ENCODE peak calls at places on chromosomes 11 and 22, in four cellular contexts. One of them, this sample, is unnamed.
A peak's percentile ranks its signal among the peaks of the same experiment; 100 is the strongest.

GRCh38 chr11:71066311-71066710 is 186.1 kb downstream of the SHANK2 start:
- DNase-seq in K562: no peak
- DNase-seq in spleen: no peak
- DNase-seq in ascending aorta: no peak
- DNase-seq in this sample: no peak

GRCh38 chr11:99371257-99371656 is 350.5 kb downstream of the CNTN5 start:
- DNase-seq in K562: no peak
- DNase-seq in spleen: no peak
- DNase-seq in ascending aorta: no peak
- DNase-seq in this sample: no peak

GRCh38 chr11:120337896-120338840 is 2.0 kb downstream of the ARHGEF12 start:
- DNase-seq in K562: no peak
- DNase-seq in spleen: no peak
- DNase-seq in ascending aorta: no peak
- DNase-seq in this sample: no peak

GRCh38 chr11:17564687-17565042 is 17.6 kb downstream of the OTOG start:
- DNase-seq in ascending aorta: no peak
- DNase-seq in spleen: no peak
- DNase-seq in K562: peak; percentile 54
- DNase-seq in this sample: no peak

GRCh38 chr22:46008291-46008690 is 31.3 kb upstream of the WNT7B start:
- DNase-seq in ascending aorta: no peak
- DNase-seq in spleen: no peak
- DNase-seq in K562: no peak
- DNase-seq in this sample: peak; percentile 73

GRCh38 chr11:121291896-121292502 is 572 bp upstream of the SC5D start:
- DNase-seq in ascending aorta: no peak
- DNase-seq in spleen: no peak
- DNase-seq in K562: no peak
- DNase-seq in this sample: no peak

GRCh38 chr22:48636746-48637145 is 1190.9 kb downstream of the BRD1 start:
- DNase-seq in ascending aorta: no peak
- DNase-seq in K562: no peak
- DNase-seq in spleen: no peak
- DNase-seq in this sample: no peak

GRCh38 chr11:124600924-124601323 is 10.3 kb upstream of the PANX3 start:
- DNase-seq in spleen: no peak
- DNase-seq in K562: no peak
- DNase-seq in ascending aorta: no peak
- DNase-seq in this sample: no peak

GRCh38 chr11:418343-419247 is 3.8 kb upstream of the SIGIRR start:
- DNase-seq in spleen: peak; percentile 76
- DNase-seq in K562: no peak
- DNase-seq in ascending aorta: no peak
- DNase-seq in this sample: no peak

GRCh38 chr11:45212566-45213315 is 66.3 kb downstream of the PRDM11 start:
- DNase-seq in ascending aorta: no peak
- DNase-seq in K562: peak; percentile 69
- DNase-seq in spleen: no peak
- DNase-seq in this sample: no peak

GRCh38 chr11:60925685-60926267 is 1.5 kb downstream of the TMEM132A start:
- DNase-seq in K562: no peak
- DNase-seq in ascending aorta: no peak
- DNase-seq in spleen: peak; percentile 70
- DNase-seq in this sample: no peak

GRCh38 chr22:30424471-30425326 is 869 bp upstream of the MTFP1 start:
- DNase-seq in K562: no peak
- DNase-seq in spleen: no peak
- DNase-seq in ascending aorta: no peak
- DNase-seq in this sample: peak; percentile 60

GRCh38 chr11:1160231-1161101 is 2.7 kb downstream of the MUC5AC start:
- DNase-seq in K562: no peak
- DNase-seq in spleen: peak; percentile 68
- DNase-seq in ascending aorta: no peak
- DNase-seq in this sample: peak; percentile 66

GRCh38 chr22:17307566-17307965 is 61.7 kb upstream of the CECR2 start:
- DNase-seq in spleen: no peak
- DNase-seq in K562: no peak
- DNase-seq in ascending aorta: no peak
- DNase-seq in this sample: no peak

GRCh38 chr11:20119315-20119714 is 41.0 kb downstream of the DBX1 start:
- DNase-seq in ascending aorta: no peak
- DNase-seq in spleen: no peak
- DNase-seq in K562: peak; percentile 14
- DNase-seq in this sample: no peak

GRCh38 chr11:86196291-86196690 is 48.3 kb upstream of the EED start:
- DNase-seq in spleen: no peak
- DNase-seq in ascending aorta: no peak
- DNase-seq in K562: no peak
- DNase-seq in this sample: no peak

GRCh38 chr11:18294862-18295261 is 27.1 kb downstream of the HPS5 start:
- DNase-seq in spleen: no peak
- DNase-seq in ascending aorta: no peak
- DNase-seq in K562: no peak
- DNase-seq in this sample: no peak

GRCh38 chr11:33064033-33064825 is 24.9 kb downstream of the TCP11L1 start:
- DNase-seq in ascending aorta: no peak
- DNase-seq in spleen: no peak
- DNase-seq in K562: no peak
- DNase-seq in this sample: no peak

GRCh38 chr11:44575288-44575672 is 9.8 kb downstream of the CD82 start:
- DNase-seq in K562: no peak
- DNase-seq in ascending aorta: no peak
- DNase-seq in spleen: peak; percentile 51
- DNase-seq in this sample: peak; percentile 45

GRCh38 chr11:104609766-104610165 is 288.5 kb downstream of the CASP12 start:
- DNase-seq in ascending aorta: no peak
- DNase-seq in K562: no peak
- DNase-seq in spleen: no peak
- DNase-seq in this sample: no peak

GRCh38 chr11:104614117-104614716 is 284.0 kb downstream of the CASP12 start:
- DNase-seq in K562: no peak
- DNase-seq in spleen: no peak
- DNase-seq in ascending aorta: no peak
- DNase-seq in this sample: no peak

GRCh38 chr11:104610597-104610996 is 287.7 kb downstream of the CASP12 start:
- DNase-seq in ascending aorta: no peak
- DNase-seq in K562: no peak
- DNase-seq in spleen: no peak
- DNase-seq in this sample: no peak

DNA sequence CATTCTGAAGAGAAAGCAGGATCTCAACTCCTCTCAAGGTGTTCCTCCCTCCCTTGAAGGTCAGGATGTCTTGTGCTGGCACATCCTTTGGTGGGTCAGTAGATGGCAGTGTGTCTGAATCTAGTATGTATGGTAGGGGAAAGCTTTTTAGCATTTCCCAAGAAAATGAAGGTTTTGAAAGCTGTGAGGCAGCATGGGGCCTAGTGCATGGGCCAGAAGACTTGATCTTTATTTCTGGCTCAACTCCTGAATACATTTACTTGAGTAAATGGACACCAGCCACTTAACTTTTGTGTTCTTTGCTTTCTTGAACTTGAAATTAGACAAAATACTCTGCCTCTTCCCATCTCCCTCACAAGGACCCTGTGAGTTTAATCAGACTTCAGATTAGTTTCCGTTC is 289.0 kb downstream of the CASP12 start:
- DNase-seq in K562: no peak
- DNase-seq in ascending aorta: no peak
- DNase-seq in spleen: no peak
- DNase-seq in this sample: no peak
- H3K27ac ChIP-seq in K562: no peak overlapping the region
- H3K27ac ChIP-seq in ascending aorta: peak overlapping the region; percentile 12
- H3K27ac ChIP-seq in spleen: no peak overlapping the region
- H3K27ac ChIP-seq in this sample: no peak overlapping the region

GRCh38 chr11:93477684-93478234 is 65.4 kb downstream of the SMCO4 start:
- DNase-seq in K562: no peak
- DNase-seq in ascending aorta: no peak
- DNase-seq in spleen: no peak
- DNase-seq in this sample: no peak
- H3K27ac ChIP-seq in K562: no peak overlapping the region
- H3K27ac ChIP-seq in ascending aorta: no peak overlapping the region
- H3K27ac ChIP-seq in spleen: no peak overlapping the region
- H3K27ac ChIP-seq in this sample: no peak overlapping the region

GRCh38 chr11:111775024-111775710 is 9.0 kb upstream of the PPP2R1B start:
- DNase-seq in ascending aorta: peak; percentile 84
- DNase-seq in K562: no peak
- DNase-seq in spleen: no peak
- DNase-seq in this sample: no peak
- H3K27ac ChIP-seq in ascending aorta: peak overlapping the region; percentile 80
- H3K27ac ChIP-seq in K562: no peak overlapping the region
- H3K27ac ChIP-seq in spleen: no peak overlapping the region
- H3K27ac ChIP-seq in this sample: peak overlapping the region; percentile 60

DNA sequence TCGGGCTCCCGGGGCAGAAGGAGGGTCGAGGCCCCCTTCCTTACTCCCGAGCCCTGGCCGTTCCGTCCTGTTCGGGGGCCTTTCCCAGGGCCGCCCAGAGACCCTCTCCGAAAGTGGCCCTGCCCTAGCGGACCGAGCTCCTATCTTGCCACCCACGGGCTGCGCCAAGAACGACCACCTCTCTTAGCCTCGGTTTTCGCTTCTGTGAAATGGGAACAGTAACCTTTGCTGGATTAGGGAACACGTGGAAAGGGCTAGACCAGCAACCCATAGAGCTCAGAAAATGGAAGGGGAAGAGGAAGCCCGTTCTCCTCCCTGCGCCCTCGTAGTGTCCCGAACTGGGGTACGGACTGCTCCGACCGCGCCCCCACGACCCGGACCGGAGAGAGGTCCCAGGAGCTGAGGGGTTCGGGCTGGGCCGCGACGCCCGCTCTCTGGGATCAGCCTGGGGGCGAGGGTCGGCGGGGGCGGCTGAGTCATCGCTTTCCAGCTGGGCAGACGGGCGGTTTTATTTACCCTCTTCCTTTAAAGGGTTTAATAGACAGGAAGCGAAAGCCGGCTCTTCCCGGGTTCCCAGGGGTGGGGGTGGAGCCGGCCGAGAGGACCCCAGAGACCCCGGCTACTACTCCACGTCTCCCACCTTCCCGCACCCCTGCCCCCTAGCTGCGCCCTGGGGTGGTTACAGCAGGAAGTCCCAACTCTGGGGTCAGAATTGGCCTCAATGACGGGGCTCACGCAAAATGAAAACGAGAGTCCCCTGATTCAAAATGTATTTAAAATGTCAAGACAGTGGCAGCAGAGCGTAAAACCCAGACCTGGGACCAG is 872 bp upstream of the PHLDA2 start:
- DNase-seq in K562: peak; percentile 74
- DNase-seq in ascending aorta: no peak
- DNase-seq in spleen: peak; percentile 82
- DNase-seq in this sample: peak; percentile 83
- H3K27ac ChIP-seq in K562: peak overlapping the region; percentile 73
- H3K27ac ChIP-seq in ascending aorta: peak overlapping the region; percentile 76
- H3K27ac ChIP-seq in spleen: no peak overlapping the region
- H3K27ac ChIP-seq in this sample: no peak overlapping the region

DNA sequence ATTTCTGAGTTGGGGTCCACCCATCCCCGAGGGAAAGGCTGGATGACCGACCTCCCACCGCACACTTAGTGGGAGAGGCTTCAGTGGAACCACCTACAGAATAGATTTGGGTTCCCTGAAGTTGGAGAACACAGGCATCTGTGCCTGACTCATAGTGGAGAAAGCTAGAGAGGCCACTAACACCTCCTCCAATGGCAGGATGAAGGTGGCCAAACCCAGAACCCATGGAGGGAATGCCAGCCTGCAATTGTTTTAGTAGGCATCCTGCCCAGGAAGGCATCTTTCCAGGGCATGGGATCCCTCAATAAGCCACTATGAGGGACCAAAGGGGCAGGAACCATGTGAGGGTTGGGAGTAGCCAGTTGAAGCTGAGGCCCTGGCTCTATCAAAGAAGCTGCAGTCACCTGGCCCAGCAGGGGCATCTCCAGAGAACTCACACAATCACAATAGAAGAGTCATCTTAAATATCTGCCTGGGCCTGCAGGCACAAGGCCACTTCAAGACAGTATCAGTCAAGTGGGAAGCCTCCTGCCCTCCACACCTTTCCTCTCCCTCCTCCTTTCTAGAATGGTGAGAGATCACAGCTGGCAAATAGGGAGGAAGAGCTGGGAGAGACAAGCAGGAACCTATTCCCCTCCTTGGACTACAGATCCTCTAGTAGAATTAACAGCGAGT is 124.1 kb upstream of the CSNK2A3 start:
- DNase-seq in spleen: no peak
- DNase-seq in ascending aorta: no peak
- DNase-seq in K562: no peak
- DNase-seq in this sample: no peak
- H3K27ac ChIP-seq in spleen: no peak overlapping the region
- H3K27ac ChIP-seq in ascending aorta: peak overlapping the region; percentile 18
- H3K27ac ChIP-seq in K562: no peak overlapping the region
- H3K27ac ChIP-seq in this sample: no peak overlapping the region

DNA sequence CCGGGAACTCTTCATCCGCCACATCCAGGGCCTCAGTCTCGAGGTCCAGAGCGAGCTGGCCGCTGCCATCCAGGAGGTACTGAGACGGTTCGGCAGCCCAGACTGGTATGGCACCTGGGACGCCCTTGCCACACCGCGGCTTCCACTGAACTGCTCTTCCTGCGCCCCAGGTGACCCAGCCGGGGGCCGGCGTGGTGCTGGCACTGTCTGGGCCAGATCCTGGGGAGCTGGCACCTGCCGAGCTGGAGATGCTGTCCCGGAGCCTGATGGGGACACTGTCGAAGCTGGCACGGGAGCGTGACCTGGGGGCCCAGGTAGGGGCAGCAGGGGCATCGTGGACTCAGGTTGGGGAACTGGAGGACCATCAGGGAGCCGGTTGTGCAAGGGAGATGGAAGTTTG is 1.4 kb downstream of the CCDC88B start:
- DNase-seq in ascending aorta: no peak
- DNase-seq in spleen: peak; percentile 87
- DNase-seq in K562: no peak
- DNase-seq in this sample: peak; percentile 73
- H3K27ac ChIP-seq in ascending aorta: no peak overlapping the region
- H3K27ac ChIP-seq in spleen: no peak overlapping the region
- H3K27ac ChIP-seq in K562: no peak overlapping the region
- H3K27ac ChIP-seq in this sample: no peak overlapping the region

GRCh38 chr11:3809624-3809928 is 1.2 kb downstream of the PGAP2 start:
- DNase-seq in ascending aorta: no peak
- DNase-seq in K562: no peak
- DNase-seq in spleen: no peak
- DNase-seq in this sample: no peak
- H3K27ac ChIP-seq in ascending aorta: no peak overlapping the region
- H3K27ac ChIP-seq in K562: no peak overlapping the region
- H3K27ac ChIP-seq in spleen: no peak overlapping the region
- H3K27ac ChIP-seq in this sample: no peak overlapping the region

GRCh38 chr11:83124631-83125424 is 32.1 kb upstream of the PCF11 start:
- DNase-seq in K562: no peak
- DNase-seq in spleen: no peak
- DNase-seq in ascending aorta: no peak
- DNase-seq in this sample: no peak
- H3K27ac ChIP-seq in K562: no peak overlapping the region
- H3K27ac ChIP-seq in spleen: no peak overlapping the region
- H3K27ac ChIP-seq in ascending aorta: no peak overlapping the region
- H3K27ac ChIP-seq in this sample: no peak overlapping the region

GRCh38 chr11:6646631-6647281 is 8.9 kb downstream of the DCHS1 start:
- DNase-seq in ascending aorta: peak; percentile 68
- DNase-seq in spleen: peak; percentile 88
- DNase-seq in K562: no peak
- DNase-seq in this sample: peak; percentile 76
- H3K27ac ChIP-seq in ascending aorta: peak overlapping the region; percentile 82
- H3K27ac ChIP-seq in spleen: peak overlapping the region; percentile 64
- H3K27ac ChIP-seq in K562: no peak overlapping the region
- H3K27ac ChIP-seq in this sample: peak overlapping the region; percentile 53